ENCODE peak calls at places on chromosome 11, in eight cellular contexts. One of them, this sample, is unnamed.

GRCh38 chr11:124971810-124972209 is 17.8 kb downstream of the CCDC15 start:
- DNase-seq in tibial nerve: no peak
- DNase-seq in upper lobe of left lung: no peak
- DNase-seq in right lobe of liver: no peak
- DNase-seq in suprapubic skin: no peak
- DNase-seq in spleen: no peak
- DNase-seq in A549: no peak
- DNase-seq in body of pancreas: no peak
- DNase-seq in this sample: no peak

GRCh38 chr11:95084509-95084908 is 5.1 kb upstream of the ENDOD1 start:
- DNase-seq in spleen: no peak
- DNase-seq in body of pancreas: no peak
- DNase-seq in tibial nerve: no peak
- DNase-seq in right lobe of liver: no peak
- DNase-seq in A549: no peak
- DNase-seq in upper lobe of left lung: no peak
- DNase-seq in suprapubic skin: no peak
- DNase-seq in this sample: no peak

GRCh38 chr11:104402812-104403521 is 239.0 kb upstream of the PDGFD start:
- DNase-seq in body of pancreas: no peak
- DNase-seq in A549: no peak
- DNase-seq in right lobe of liver: no peak
- DNase-seq in spleen: no peak
- DNase-seq in tibial nerve: no peak
- DNase-seq in suprapubic skin: no peak
- DNase-seq in upper lobe of left lung: no peak
- DNase-seq in this sample: no peak

GRCh38 chr11:2791521-2792375 is 92.0 kb upstream of the KCNQ1OT1 start:
- DNase-seq in upper lobe of left lung: peak; percentile 84
- DNase-seq in spleen: peak; percentile 81
- DNase-seq in right lobe of liver: peak; percentile 51
- DNase-seq in tibial nerve: no peak
- DNase-seq in A549: no peak
- DNase-seq in suprapubic skin: no peak
- DNase-seq in body of pancreas: peak; percentile 6
- DNase-seq in this sample: no peak

GRCh38 chr11:20020198-20020597 is 140.1 kb downstream of the DBX1 start:
- DNase-seq in A549: no peak
- DNase-seq in right lobe of liver: no peak
- DNase-seq in body of pancreas: no peak
- DNase-seq in suprapubic skin: no peak
- DNase-seq in spleen: no peak
- DNase-seq in upper lobe of left lung: no peak
- DNase-seq in tibial nerve: no peak
- DNase-seq in this sample: no peak

GRCh38 chr11:43955381-43956118 is 13.1 kb downstream of the C11orf96 start:
- DNase-seq in suprapubic skin: no peak
- DNase-seq in upper lobe of left lung: no peak
- DNase-seq in right lobe of liver: no peak
- DNase-seq in tibial nerve: no peak
- DNase-seq in A549: no peak
- DNase-seq in spleen: no peak
- DNase-seq in body of pancreas: no peak
- DNase-seq in this sample: no peak

GRCh38 chr11:1226981-1227550 is 4.2 kb downstream of the MUC5B start:
- DNase-seq in spleen: peak; percentile 62
- DNase-seq in tibial nerve: no peak
- DNase-seq in right lobe of liver: peak; percentile 49
- DNase-seq in suprapubic skin: peak; percentile 57
- DNase-seq in upper lobe of left lung: peak; percentile 75
- DNase-seq in A549: peak; percentile 40
- DNase-seq in body of pancreas: no peak
- DNase-seq in this sample: no peak

GRCh38 chr11:67120881-67121710 is 2.0 kb downstream of the KDM2A start:
- DNase-seq in upper lobe of left lung: no peak
- DNase-seq in spleen: no peak
- DNase-seq in tibial nerve: no peak
- DNase-seq in body of pancreas: peak; percentile 63
- DNase-seq in A549: peak; percentile 34
- DNase-seq in suprapubic skin: peak; percentile 51
- DNase-seq in right lobe of liver: peak; percentile 6
- DNase-seq in this sample: peak; percentile 40

DNA sequence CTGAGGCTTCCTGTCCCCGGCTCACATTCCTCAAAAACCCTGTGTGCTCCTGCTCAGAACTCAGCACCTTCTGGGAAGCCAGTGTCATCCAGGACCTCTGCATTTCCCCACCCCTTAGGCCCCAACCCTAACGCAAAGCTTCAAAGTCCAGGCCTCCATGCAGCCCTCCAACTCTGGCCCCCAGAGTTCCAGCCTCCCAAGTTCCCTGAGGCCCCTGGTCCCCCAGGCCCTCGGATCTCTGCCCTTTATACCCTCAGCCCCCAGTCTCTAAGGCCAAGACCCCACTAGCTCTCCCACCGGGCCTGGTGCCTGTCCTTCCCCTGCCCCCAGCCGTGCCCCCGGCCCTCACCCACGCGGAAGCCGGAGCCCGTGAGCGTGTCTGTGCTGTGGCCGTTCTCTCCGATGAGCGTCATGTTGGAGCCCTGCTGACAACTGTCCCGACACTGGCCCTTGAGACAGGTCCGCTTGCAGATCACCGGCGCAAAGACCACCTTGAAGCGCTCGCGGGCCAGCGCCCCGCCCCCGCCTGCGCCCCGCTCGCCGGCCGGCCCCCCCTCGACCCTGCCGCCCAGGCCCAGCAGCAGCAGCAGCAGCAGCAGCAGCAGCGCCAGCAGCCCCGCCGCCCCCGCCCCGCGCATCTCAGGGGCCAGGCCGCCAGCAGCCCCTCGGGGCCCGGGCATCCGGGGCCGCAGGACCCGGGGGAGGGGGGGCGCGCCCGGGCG is 718 bp downstream of the LTBP3 start:
- DNase-seq in body of pancreas: no peak
- DNase-seq in tibial nerve: no peak
- DNase-seq in right lobe of liver: no peak
- DNase-seq in upper lobe of left lung: peak; percentile 90
- DNase-seq in suprapubic skin: peak; percentile 73
- DNase-seq in A549: peak; percentile 48
- DNase-seq in spleen: peak; percentile 87
- DNase-seq in this sample: no peak
- H3K4me3 ChIP-seq in body of pancreas: no peak overlapping the region
- H3K4me3 ChIP-seq in tibial nerve: peak overlapping the region; percentile 61
- H3K4me3 ChIP-seq in right lobe of liver: peak overlapping the region; percentile 55
- H3K4me3 ChIP-seq in upper lobe of left lung: peak overlapping the region; percentile 70
- H3K4me3 ChIP-seq in suprapubic skin: peak overlapping the region; percentile 76
- H3K4me3 ChIP-seq in A549: peak overlapping the region; percentile 62
- H3K4me3 ChIP-seq in spleen: peak overlapping the region; percentile 35
- H3K4me3 ChIP-seq in this sample: peak overlapping the region; percentile 67

GRCh38 chr11:79069504-79069903 is 371.3 kb downstream of the TENM4 start:
- DNase-seq in spleen: no peak
- DNase-seq in A549: no peak
- DNase-seq in suprapubic skin: no peak
- DNase-seq in right lobe of liver: no peak
- DNase-seq in body of pancreas: no peak
- DNase-seq in upper lobe of left lung: peak; percentile 83
- DNase-seq in tibial nerve: no peak
- DNase-seq in this sample: peak; percentile 21
- TF ChIP-seq POLR2A in spleen: no peak
- TF ChIP-seq POLR2A in A549: no peak
- TF ChIP-seq POLR2A in suprapubic skin: no peak
- TF ChIP-seq POLR2A in right lobe of liver: no peak
- TF ChIP-seq POLR2A in body of pancreas: no peak
- TF ChIP-seq POLR2A in upper lobe of left lung: no peak
- TF ChIP-seq POLR2A in tibial nerve: no peak
- TF ChIP-seq POLR2A in this sample: no peak

GRCh38 chr11:64856382-64857227 is 12.2 kb upstream of the CDC42BPG start:
- DNase-seq in tibial nerve: no peak
- DNase-seq in upper lobe of left lung: no peak
- DNase-seq in right lobe of liver: no peak
- DNase-seq in suprapubic skin: peak; percentile 94
- DNase-seq in spleen: no peak
- DNase-seq in A549: peak; percentile 86
- DNase-seq in body of pancreas: peak; percentile 64
- DNase-seq in this sample: no peak
- H3K4me1 ChIP-seq in tibial nerve: peaks cover 88% of the 10 kb centered on the region
- H3K4me1 ChIP-seq in upper lobe of left lung: peaks cover 90% of the 10 kb centered on the region
- H3K4me1 ChIP-seq in right lobe of liver: peaks cover 5% of the 10 kb centered on the region
- H3K4me1 ChIP-seq in suprapubic skin: peaks cover 76% of the 10 kb centered on the region
- H3K4me1 ChIP-seq in spleen: peaks cover 100% of the 10 kb centered on the region
- H3K4me1 ChIP-seq in A549: peaks cover 66% of the 10 kb centered on the region
- H3K4me1 ChIP-seq in body of pancreas: peaks cover 33% of the 10 kb centered on the region
- H3K4me1 ChIP-seq in this sample: peaks cover 17% of the 10 kb centered on the region

DNA sequence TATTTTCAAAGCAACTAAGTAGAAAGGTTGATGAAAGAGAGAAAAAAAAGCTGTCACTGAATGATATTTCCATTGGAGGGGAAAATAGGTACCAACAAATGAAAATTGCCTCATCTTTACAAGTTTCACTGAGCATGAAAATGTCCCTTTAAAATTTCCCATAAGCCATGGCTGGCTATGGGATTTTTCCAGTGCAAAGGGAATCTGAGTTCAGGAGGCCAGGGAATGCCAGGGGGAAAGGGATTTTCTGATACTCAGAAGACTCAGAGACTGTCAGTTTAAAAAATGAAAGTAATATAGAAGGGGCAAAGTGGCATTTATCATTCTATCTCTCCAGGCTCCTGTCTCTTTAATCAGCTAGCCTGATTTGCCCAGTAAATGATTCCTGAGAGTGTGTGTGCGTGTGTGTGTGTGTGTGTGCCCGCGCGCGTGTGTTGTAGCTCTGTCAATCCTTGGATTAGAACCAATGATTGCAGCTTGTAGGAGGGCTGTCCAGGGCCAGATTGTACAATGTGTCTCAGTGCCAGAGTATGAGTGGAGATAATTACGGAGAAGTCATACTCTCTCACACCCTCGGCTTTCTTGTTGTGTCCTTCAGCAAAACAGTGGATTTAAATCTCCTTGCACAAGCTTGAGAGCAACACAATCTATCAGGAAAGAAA is at the start of gene NTM:
- DNase-seq in A549: no peak
- DNase-seq in upper lobe of left lung: no peak
- DNase-seq in suprapubic skin: no peak
- DNase-seq in body of pancreas: peak; percentile 76
- DNase-seq in spleen: no peak
- DNase-seq in right lobe of liver: peak; percentile 62
- DNase-seq in tibial nerve: peak; percentile 73
- DNase-seq in this sample: peak; percentile 44
- H3K4me3 ChIP-seq in A549: no peak within 1 kb of the TSS
- H3K4me3 ChIP-seq in upper lobe of left lung: no peak within 1 kb of the TSS
- H3K4me3 ChIP-seq in suprapubic skin: peak within 1 kb of the TSS; percentile 36
- H3K4me3 ChIP-seq in body of pancreas: no peak within 1 kb of the TSS
- H3K4me3 ChIP-seq in spleen: no peak within 1 kb of the TSS
- H3K4me3 ChIP-seq in right lobe of liver: no peak within 1 kb of the TSS
- H3K4me3 ChIP-seq in tibial nerve: peak within 1 kb of the TSS; percentile 39
- H3K4me3 ChIP-seq in this sample: no peak within 1 kb of the TSS

DNA sequence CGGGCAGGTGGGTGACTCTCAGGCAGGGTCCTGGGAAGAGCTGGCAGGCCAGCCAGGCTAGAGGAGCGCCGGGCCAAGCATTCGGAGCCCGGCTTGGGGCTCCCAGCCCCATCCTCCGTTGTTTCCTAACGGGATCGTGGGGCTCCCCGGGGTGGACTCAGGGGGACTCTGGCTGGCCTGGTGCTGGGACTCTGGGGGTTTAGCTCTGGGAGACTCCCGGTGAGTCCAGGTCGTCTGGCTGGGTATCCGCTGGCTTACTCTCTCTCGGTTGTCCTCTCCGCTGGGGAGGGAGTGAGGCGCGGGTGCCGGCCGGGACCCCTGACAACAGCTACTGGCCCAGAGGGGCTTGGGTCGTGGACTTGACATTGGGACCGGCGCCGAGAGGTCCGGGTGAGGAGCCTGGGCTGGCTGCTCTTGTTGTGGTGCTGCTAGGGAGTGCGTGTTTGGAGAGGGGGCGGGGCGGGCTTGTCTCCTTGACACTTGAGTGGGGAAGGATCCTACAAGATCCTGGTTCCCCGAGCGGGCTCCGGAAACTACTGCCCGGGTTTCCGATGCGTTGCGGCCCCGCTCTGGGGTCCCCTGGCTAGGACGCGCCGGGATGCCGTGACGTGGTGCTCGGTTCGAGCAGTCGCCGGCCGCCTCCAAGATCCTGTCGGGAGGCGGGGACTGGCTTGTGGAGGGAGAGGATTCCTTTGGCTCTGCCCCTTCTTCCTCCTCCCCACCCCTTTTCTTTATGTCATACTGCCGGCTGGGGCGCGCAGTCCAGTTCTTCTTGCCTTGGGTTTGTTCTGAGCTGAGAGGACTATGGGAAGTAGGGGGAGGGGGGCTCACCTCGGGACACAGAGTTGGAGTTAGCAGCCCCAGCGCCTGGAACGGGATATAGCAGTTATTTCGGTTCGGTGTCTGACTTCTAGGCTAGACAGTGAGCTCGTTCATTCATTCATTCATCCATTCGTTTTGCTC is 585 bp downstream of the EMSY start:
- DNase-seq in tibial nerve: peak; percentile 61
- DNase-seq in A549: peak; percentile 85
- DNase-seq in upper lobe of left lung: peak; percentile 89
- DNase-seq in body of pancreas: peak; percentile 73
- DNase-seq in right lobe of liver: peak; percentile 80
- DNase-seq in spleen: peak; percentile 92
- DNase-seq in suprapubic skin: peak; percentile 87
- DNase-seq in this sample: peak; percentile 81
- TF ChIP-seq POLR2A in tibial nerve: no peak
- TF ChIP-seq POLR2A in A549: peak; percentile 31
- TF ChIP-seq POLR2A in upper lobe of left lung: peak; percentile 64
- TF ChIP-seq POLR2A in body of pancreas: peak; percentile 3
- TF ChIP-seq POLR2A in right lobe of liver: peak; percentile 10
- TF ChIP-seq POLR2A in spleen: peak; percentile 12
- TF ChIP-seq POLR2A in suprapubic skin: no peak
- TF ChIP-seq POLR2A in this sample: no peak

GRCh38 chr11:27350503-27350902 is 12.5 kb downstream of the CCDC34 start:
- DNase-seq in suprapubic skin: no peak
- DNase-seq in tibial nerve: no peak
- DNase-seq in spleen: no peak
- DNase-seq in body of pancreas: no peak
- DNase-seq in upper lobe of left lung: no peak
- DNase-seq in A549: no peak
- DNase-seq in right lobe of liver: no peak
- DNase-seq in this sample: no peak
- H3K4me1 ChIP-seq in suprapubic skin: peaks cover 7% of the 10 kb centered on the region
- H3K4me1 ChIP-seq in tibial nerve: no peaks in the 10 kb centered on the region
- H3K4me1 ChIP-seq in spleen: peaks cover 14% of the 10 kb centered on the region
- H3K4me1 ChIP-seq in body of pancreas: peaks cover 50% of the 10 kb centered on the region
- H3K4me1 ChIP-seq in upper lobe of left lung: no peaks in the 10 kb centered on the region
- H3K4me1 ChIP-seq in A549: peaks cover 77% of the 10 kb centered on the region
- H3K4me1 ChIP-seq in right lobe of liver: peaks cover 15% of the 10 kb centered on the region
- H3K4me1 ChIP-seq in this sample: peaks cover 4% of the 10 kb centered on the region

This sample was measured in testis.